ENCODE peak calls at places on chromosomes 4 and X, in ten cellular contexts. I, U, H, M, J, D, X, Q, S and K are unnamed samples.
A peak's percentile ranks its signal among the peaks of the same experiment; 100 is the strongest.

GRCh38 chrX:53479295-53479694 is 45.1 kb upstream of the HSD17B10 start:
- DNase-seq in I (peak; percentile 33), U (no peak), H (no peak), M (no peak), J (no peak), D (no peak), X (peak; percentile 50), Q (no peak), S (no peak), K (no peak)

GRCh38 chr4:6769984-6770420 is 12.5 kb upstream of the KIAA0232 start:
- DNase-seq in I (no peak), U (no peak), H (no peak), M (no peak), J (no peak), D (no peak), X (no peak), Q (no peak), S (no peak), K (no peak)

GRCh38 chr4:3215733-3216132 is 33.2 kb upstream of the MSANTD1 start:
- DNase-seq in I (no peak), U (no peak), H (no peak), M (no peak), J (peak; percentile 5), D (no peak), X (no peak), Q (no peak), S (no peak), K (no peak)

GRCh38 chr4:114636192-114636935 is 37.8 kb downstream of the UGT8 start:
- DNase-seq in I (no peak), U (no peak), H (no peak), M (no peak), J (no peak), D (no peak), X (no peak), Q (no peak), S (no peak), K (no peak)

GRCh38 chr4:182975806-182976205 is 58.6 kb upstream of the DCTD start:
- DNase-seq in I (no peak), U (no peak), H (no peak), M (no peak), J (no peak), D (no peak), X (no peak), Q (peak; percentile 78), S (no peak), K (peak; percentile 65)

GRCh38 chr4:1979477-1980196 is 29.1 kb downstream of the NELFA start:
- DNase-seq in I (no peak), U (no peak), H (peak; percentile 26), M (no peak), J (no peak), D (no peak), X (no peak), Q (no peak), S (no peak), K (no peak)

GRCh38 chr4:42985971-42986370 is 93.5 kb downstream of the GRXCR1 start:
- DNase-seq in I (no peak), U (no peak), H (no peak), M (no peak), J (no peak), D (no peak), X (no peak), Q (no peak), S (no peak), K (no peak)

GRCh38 chr4:37666625-37667071 is 19.5 kb downstream of the RELL1 start:
- DNase-seq in I (peak; percentile 11), U (no peak), H (no peak), M (no peak), J (no peak), D (no peak), X (no peak), Q (peak; percentile 57), S (no peak), K (peak; percentile 72)

GRCh38 chr4:61224573-61224972 is 24.4 kb downstream of the ADGRL3 start:
- DNase-seq in I (no peak), U (no peak), H (no peak), M (no peak), J (no peak), D (no peak), X (no peak), Q (no peak), S (no peak), K (no peak)

GRCh38 chr4:39961311-39961877 is 16.3 kb downstream of the PDS5A start:
- DNase-seq in I (no peak), U (no peak), H (no peak), M (no peak), J (no peak), D (no peak), X (no peak), Q (no peak), S (peak; percentile 5), K (no peak)

GRCh38 chr4:110867251-110867960 is 244.5 kb upstream of the PITX2 start:
- DNase-seq in I (no peak), U (no peak), H (no peak), M (no peak), J (no peak), D (no peak), X (no peak), Q (no peak), S (no peak), K (no peak)

GRCh38 chrX:56564921-56565861 is 1.8 kb downstream of the UBQLN2 start:
- DNase-seq in I (no peak), U (no peak), H (no peak), M (peak; percentile 33), J (no peak), D (no peak), X (no peak), Q (no peak), S (no peak), K (no peak)

GRCh38 chr4:6869944-6870343 is 39.7 kb upstream of the TBC1D14 start:
- DNase-seq in I (no peak), U (no peak), H (no peak), M (no peak), J (peak; percentile 70), D (no peak), X (no peak), Q (no peak), S (no peak), K (no peak)

GRCh38 chrX:8846271-8846670 is 45.1 kb upstream of the FAM9A start:
- DNase-seq in I (no peak), U (no peak), H (no peak), M (no peak), J (no peak), D (no peak), X (no peak), Q (no peak), S (no peak), K (no peak)

GRCh38 chr4:16967722-16968121 is 69.3 kb upstream of the LDB2 start:
- DNase-seq in I (no peak), U (no peak), H (no peak), M (peak; percentile 44), J (peak; percentile 48), D (no peak), X (no peak), Q (no peak), S (no peak), K (no peak)

GRCh38 chr4:87179751-87180150 is 40.7 kb downstream of the KLHL8 start:
- DNase-seq in I (no peak), U (no peak), H (no peak), M (no peak), J (no peak), D (no peak), X (no peak), Q (no peak), S (no peak), K (no peak)

GRCh38 chr4:55184600-55185523 is 59.5 kb upstream of the KDR start:
- DNase-seq in I (no peak), U (no peak), H (no peak), M (no peak), J (peak; percentile 41), D (no peak), X (peak; percentile 86), Q (no peak), S (peak; percentile 60), K (no peak)

GRCh38 chr4:3374011-3374645 is 67.6 kb upstream of the HGFAC start:
- DNase-seq in I (peak; percentile 6), U (no peak), H (no peak), M (no peak), J (no peak), D (no peak), X (no peak), Q (no peak), S (no peak), K (no peak)

GRCh38 chr4:3644849-3645627 is 112.8 kb upstream of the LRPAP1 start:
- DNase-seq in I (no peak), U (no peak), H (no peak), M (peak; percentile 45), J (peak; percentile 31), D (no peak), X (no peak), Q (peak; percentile 63), S (no peak), K (no peak)

GRCh38 chr4:123121241-123121907 is 199.0 kb upstream of the NUDT6 start:
- DNase-seq in I (no peak), U (no peak), H (no peak), M (no peak), J (no peak), D (no peak), X (no peak), Q (no peak), S (no peak), K (no peak)

GRCh38 chr4:87116230-87116629 is 104.2 kb downstream of the KLHL8 start:
- DNase-seq in I (no peak), U (no peak), H (no peak), M (no peak), J (no peak), D (no peak), X (no peak), Q (no peak), S (no peak), K (no peak)

GRCh38 chrX:129404670-129405008 is 118.7 kb downstream of the SMARCA1 start:
- DNase-seq in I (no peak), U (no peak), H (no peak), M (no peak), J (no peak), D (no peak), X (no peak), Q (no peak), S (no peak), K (no peak)

GRCh38 chrX:108699368-108699767 is 37.0 kb downstream of the IRS4 start:
- DNase-seq in I (peak; percentile 20), U (no peak), H (no peak), M (no peak), J (no peak), D (no peak), X (no peak), Q (peak; percentile 0), S (no peak), K (no peak)

GRCh38 chrX:37378830-37379229 is 29.7 kb downstream of the PRRG1 start:
- DNase-seq in I (no peak), U (no peak), H (no peak), M (no peak), J (no peak), D (no peak), X (no peak), Q (no peak), S (no peak), K (no peak)